ENCODE peak calls at places on chromosomes 1 and 21, in ten cellular contexts. X is germinal center; T is stimulated activated effector memory CD8-positive, alpha-beta T cell treated with anti-CD3 and anti-CD28 coated beads, Interleukin-12 subunit alpha, Interleukin-12 subunit beta, amount 100 ng/mL, for 72 hours; K is activated CD4-positive, alpha-beta memory T cell treated with anti-CD3 and anti-CD28 coated beads for 36 hours; G is C1 segment of cervical spinal cord; M is choroid plexus epithelial cell; Y is activated CD8-positive, alpha-beta T cell treated with anti-CD3 and anti-CD28 coated beads for 36 hours; N is GM20000; Q is left cardiac atrium; C is hepatocyte. E is an unnamed sample.

GRCh38 chr1:21574464-21575151 is 65.4 kb downstream of the ALPL start:
- DNase-seq in X (no peak), T (no peak), K (no peak), G (no peak), M (peak), Y (no peak), N (no peak), Q (peak), C (peak), E (no peak)

GRCh38 chr1:201793306-201793925 is 35.5 kb upstream of the IPO9 start:
- DNase-seq in X (no peak), T (no peak), K (no peak), G (no peak), M (no peak), Y (no peak), N (no peak), Q (no peak), C (no peak), E (no peak)

GRCh38 chr1:234222561-234223280 is 150.5 kb upstream of the COA6 start:
- DNase-seq in X (no peak), T (no peak), K (no peak), G (no peak), M (no peak), Y (no peak), N (no peak), Q (no peak), C (no peak), E (no peak)

GRCh38 chr21:22421416-22422190 is 1423.4 kb downstream of the NCAM2 start:
- DNase-seq in X (no peak), T (no peak), K (no peak), G (no peak), M (no peak), Y (peak), N (no peak), Q (no peak), C (no peak), E (no peak)

GRCh38 chr1:31782766-31783410 is 18.7 kb upstream of the ADGRB2 start:
- DNase-seq in X (no peak), T (no peak), K (no peak), G (no peak), M (no peak), Y (no peak), N (no peak), Q (no peak), C (no peak), E (no peak)

GRCh38 chr1:237105826-237106225 is 63.8 kb downstream of the RYR2 start:
- DNase-seq in X (no peak), T (no peak), K (no peak), G (no peak), M (no peak), Y (no peak), N (no peak), Q (peak), C (no peak), E (no peak)

GRCh38 chr1:72530646-72531045 is 248.3 kb upstream of the NEGR1 start:
- DNase-seq in X (no peak), T (no peak), K (no peak), G (no peak), M (no peak), Y (no peak), N (no peak), Q (no peak), C (no peak), E (no peak)

GRCh38 chr1:207828485-207829158 is 76.8 kb downstream of the CD46 start:
- DNase-seq in X (peak), T (peak), K (peak), G (peak), M (peak), Y (peak), N (no peak), Q (peak), C (peak), E (peak)

E was measured in ACHN.